ENCODE peak calls at places on chromosomes 2 and 18, in nine cellular contexts. J, N, L, Y, B, C, Q, E and A are unnamed samples.

GRCh38 chr2:117832905-117833613 is 18.6 kb downstream of the DDX18 start:
- DNase-seq in J (no peak), N (peak; percentile 16), L (peak; percentile 22), Y (peak; percentile 45), B (no peak), C (peak; percentile 61), Q (no peak), E (peak; percentile 74), A (no peak)

GRCh38 chr2:30803281-30803680 is 4.0 kb downstream of the CAPN13 start:
- DNase-seq in J (no peak), N (no peak), L (no peak), Y (no peak), B (no peak), C (no peak), Q (no peak), E (no peak), A (no peak)

GRCh38 chr18:50113726-50114125 is 81.2 kb downstream of the MYO5B start:
- DNase-seq in J (no peak), N (no peak), L (no peak), Y (no peak), B (no peak), C (no peak), Q (no peak), E (no peak), A (no peak)

GRCh38 chr2:112144966-112145365 is 6.8 kb downstream of the FBLN7 start:
- DNase-seq in J (no peak), N (no peak), L (no peak), Y (no peak), B (no peak), C (no peak), Q (no peak), E (peak; percentile 75), A (no peak)

GRCh38 chr2:226426292-226426736 is 373.3 kb downstream of the IRS1 start:
- DNase-seq in J (no peak), N (peak; percentile 80), L (peak; percentile 58), Y (no peak), B (no peak), C (peak; percentile 94), Q (no peak), E (peak; percentile 90), A (no peak)

GRCh38 chr18:26806224-26806623 is 59.3 kb downstream of the AQP4 start:
- DNase-seq in J (no peak), N (no peak), L (no peak), Y (no peak), B (no peak), C (no peak), Q (no peak), E (no peak), A (no peak)

GRCh38 chr2:138182913-138183312 is 218.6 kb downstream of the HNMT start:
- DNase-seq in J (no peak), N (no peak), L (no peak), Y (no peak), B (no peak), C (peak; percentile 19), Q (no peak), E (peak; percentile 21), A (no peak)

GRCh38 chr2:132253496-132254305 is 91.9 kb upstream of the ANKRD30BL start:
- DNase-seq in J (no peak), N (no peak), L (no peak), Y (no peak), B (no peak), C (no peak), Q (no peak), E (no peak), A (no peak)

GRCh38 chr2:120856421-120856862 is 120.8 kb downstream of the GLI2 start:
- DNase-seq in J (no peak), N (peak; percentile 18), L (no peak), Y (no peak), B (no peak), C (peak; percentile 36), Q (no peak), E (peak; percentile 62), A (no peak)

GRCh38 chr2:98188351-98189046 is 101.5 kb downstream of the VWA3B start:
- DNase-seq in J (no peak), N (no peak), L (peak; percentile 7), Y (no peak), B (no peak), C (peak; percentile 21), Q (no peak), E (peak; percentile 12), A (no peak)

GRCh38 chr2:96661324-96661723 is 18.8 kb downstream of the FER1L5 start:
- DNase-seq in J (no peak), N (no peak), L (no peak), Y (no peak), B (no peak), C (no peak), Q (no peak), E (no peak), A (no peak)

GRCh38 chr2:221380049-221380448 is 192.1 kb downstream of the EPHA4 start:
- DNase-seq in J (no peak), N (no peak), L (no peak), Y (no peak), B (no peak), C (no peak), Q (no peak), E (no peak), A (no peak)

GRCh38 chr18:5103286-5103685 is 93.8 kb downstream of the AKAIN1 start:
- DNase-seq in J (no peak), N (no peak), L (no peak), Y (no peak), B (no peak), C (no peak), Q (no peak), E (no peak), A (no peak)

GRCh38 chr2:98914713-98915580 is 21.1 kb downstream of the CRACDL start:
- DNase-seq in J (no peak), N (no peak), L (no peak), Y (no peak), B (no peak), C (no peak), Q (no peak), E (no peak), A (no peak)

GRCh38 chr2:36413218-36413617 is 57.6 kb downstream of the CRIM1 start:
- DNase-seq in J (no peak), N (no peak), L (no peak), Y (peak; percentile 88), B (no peak), C (no peak), Q (no peak), E (peak; percentile 44), A (no peak)

GRCh38 chr18:62037012-62037742 is 144.4 kb upstream of the RNF152 start:
- DNase-seq in J (no peak), N (no peak), L (no peak), Y (no peak), B (no peak), C (no peak), Q (no peak), E (peak; percentile 5), A (no peak)

GRCh38 chr18:48074929-48075706 is 144.7 kb upstream of the SMAD2 start:
- DNase-seq in J (no peak), N (no peak), L (no peak), Y (no peak), B (no peak), C (no peak), Q (no peak), E (no peak), A (no peak)

GRCh38 chr2:240636563-240637115 is 11.4 kb downstream of the GPR35 start:
- DNase-seq in J (no peak), N (no peak), L (no peak), Y (no peak), B (no peak), C (no peak), Q (no peak), E (no peak), A (no peak)

GRCh38 chr2:120846406-120847095 is 110.9 kb downstream of the GLI2 start:
- DNase-seq in J (no peak), N (no peak), L (no peak), Y (no peak), B (no peak), C (no peak), Q (no peak), E (no peak), A (no peak)

GRCh38 chr2:172113617-172114016 is 10.9 kb upstream of the DLX2 start:
- DNase-seq in J (no peak), N (no peak), L (peak; percentile 47), Y (peak; percentile 66), B (no peak), C (peak; percentile 34), Q (no peak), E (peak; percentile 63), A (no peak)

GRCh38 chr2:233791151-233791882 is 13.2 kb downstream of the MROH2A start:
- DNase-seq in J (no peak), N (no peak), L (no peak), Y (no peak), B (no peak), C (no peak), Q (no peak), E (no peak), A (no peak)

GRCh38 chr2:238464389-238464788 is 37.7 kb downstream of the ASB1 start:
- DNase-seq in J (no peak), N (no peak), L (no peak), Y (no peak), B (no peak), C (no peak), Q (no peak), E (no peak), A (no peak)

GRCh38 chr2:235384624-235385023 is 109.2 kb upstream of the AGAP1 start:
- DNase-seq in J (no peak), N (no peak), L (no peak), Y (no peak), B (no peak), C (no peak), Q (no peak), E (no peak), A (no peak)

GRCh38 chr2:33552758-33553461 is 46.2 kb downstream of the FAM98A start:
- DNase-seq in J (no peak), N (no peak), L (no peak), Y (peak; percentile 81), B (no peak), C (peak; percentile 85), Q (no peak), E (peak; percentile 30), A (no peak)

GRCh38 chr2:119371111-119371510 is 4.3 kb downstream of the DBI start:
- DNase-seq in J (no peak), N (no peak), L (no peak), Y (no peak), B (no peak), C (no peak), Q (no peak), E (no peak), A (no peak)

GRCh38 chr2:1990724-1991123 is 246.4 kb upstream of the PXDN start:
- DNase-seq in J (no peak), N (no peak), L (peak; percentile 88), Y (peak; percentile 77), B (no peak), C (no peak), Q (no peak), E (peak; percentile 39), A (no peak)

GRCh38 chr2:54687595-54688152 is 35.8 kb upstream of the EML6 start:
- DNase-seq in J (no peak), N (no peak), L (no peak), Y (no peak), B (no peak), C (peak; percentile 33), Q (no peak), E (no peak), A (no peak)

GRCh38 chr2:203037026-203037425 is 22.4 kb downstream of the NBEAL1 start:
- DNase-seq in J (no peak), N (no peak), L (no peak), Y (no peak), B (no peak), C (no peak), Q (no peak), E (no peak), A (no peak)

GRCh38 chr2:46508734-46509133 is 29.4 kb downstream of the TMEM247 start:
- DNase-seq in J (no peak), N (no peak), L (no peak), Y (no peak), B (no peak), C (no peak), Q (no peak), E (no peak), A (no peak)

GRCh38 chr2:212264227-212264626 is 274.4 kb downstream of the ERBB4 start:
- DNase-seq in J (no peak), N (no peak), L (no peak), Y (no peak), B (no peak), C (no peak), Q (no peak), E (no peak), A (no peak)

GRCh38 chr18:34514238-34514637 is 195.9 kb upstream of the DTNA start:
- DNase-seq in J (no peak), N (no peak), L (no peak), Y (no peak), B (no peak), C (no peak), Q (no peak), E (peak; percentile 71), A (no peak)